ENCODE peak calls at places on chromosomes 6 and 20, in five cellular contexts. W is HCT116, E is HepG2, D is SK-N-SH, K is K562. T is an unnamed sample.

GRCh38 chr6:33147807-33148666 is 44.2 kb downstream of the COL11A2 start:
- DNase-seq in W (peak), D (peak), E (peak), K (peak), T (no peak)

GRCh38 chr6:170043881-170044790 is 246.7 kb downstream of the DLL1 start:
- DNase-seq in D (no peak), E (no peak), K (no peak), W (no peak), T (no peak)

GRCh38 chr6:110310861-110311446 is 47.2 kb downstream of the METTL24 start:
- DNase-seq in D (no peak), K (no peak), W (no peak), E (no peak), T (no peak)

GRCh38 chr6:23688650-23689049 is 437.4 kb upstream of the NRSN1 start:
- DNase-seq in D (no peak), W (no peak), E (no peak), K (no peak), T (no peak)

GRCh38 chr20:6053776-6054688 is at the start of gene LRRN4:
- DNase-seq in D (no peak), E (peak), K (no peak), W (peak), T (no peak)

GRCh38 chr6:4736371-4736873 is 39.8 kb upstream of the CDYL start:
- DNase-seq in D (no peak), E (no peak), W (no peak), K (no peak), T (no peak)

GRCh38 chr6:85594197-85594930 is 706 bp upstream of the SNX14 start:
- DNase-seq in K (no peak), E (no peak), W (no peak), D (no peak), T (no peak)

GRCh38 chr6:32087574-32088486 is 21.3 kb downstream of the TNXB start:
- DNase-seq in D (peak), E (peak), K (peak), W (peak), T (no peak)

GRCh38 chr6:110462884-110463481 is 13.4 kb downstream of the SLC22A16 start:
- DNase-seq in K (no peak), D (no peak), E (no peak), W (no peak), T (no peak)

GRCh38 chr6:73558624-73559398 is 38.0 kb upstream of the EEF1A1 start:
- DNase-seq in D (no peak), E (no peak), W (no peak), K (no peak), T (no peak)

GRCh38 chr6:42507195-42507594 is 55.5 kb upstream of the TRERF1 start:
- DNase-seq in D (no peak), W (no peak), E (no peak), K (no peak), T (peak)

GRCh38 chr20:46930940-46931339 is 36.3 kb downstream of the EYA2 start:
- DNase-seq in D (no peak), K (no peak), E (no peak), W (no peak), T (no peak)

GRCh38 chr20:32902456-32903420 is 44.0 kb downstream of the EFCAB8 start:
- DNase-seq in E (peak), K (peak), W (peak), D (peak), T (no peak)
- TF ChIP-seq ZBTB33 in E (no peak), K (no peak), W (no peak), D (no peak), T (no peak)

GRCh38 chr20:843908-844307 is 10.4 kb downstream of the FAM110A start:
- DNase-seq in D (peak), W (no peak), K (no peak), E (no peak), T (no peak)

GRCh38 chr20:844473-845225 is 11.1 kb downstream of the FAM110A start:
- DNase-seq in E (peak), W (peak), K (peak), D (peak), T (peak)

GRCh38 chr20:845967-846893 is 12.7 kb downstream of the FAM110A start:
- DNase-seq in W (no peak), D (no peak), K (no peak), E (no peak), T (no peak)

GRCh38 chr20:846894-847278 is 13.4 kb downstream of the FAM110A start:
- DNase-seq in E (no peak), W (no peak), D (no peak), K (no peak), T (no peak)

GRCh38 chr20:845226-845868 is 11.8 kb downstream of the FAM110A start:
- DNase-seq in K (no peak), D (no peak), W (no peak), E (no peak), T (no peak)
- TF ChIP-seq ZBTB33 in K (no peak), D (no peak), W (no peak), E (no peak), T (no peak)

DNA sequence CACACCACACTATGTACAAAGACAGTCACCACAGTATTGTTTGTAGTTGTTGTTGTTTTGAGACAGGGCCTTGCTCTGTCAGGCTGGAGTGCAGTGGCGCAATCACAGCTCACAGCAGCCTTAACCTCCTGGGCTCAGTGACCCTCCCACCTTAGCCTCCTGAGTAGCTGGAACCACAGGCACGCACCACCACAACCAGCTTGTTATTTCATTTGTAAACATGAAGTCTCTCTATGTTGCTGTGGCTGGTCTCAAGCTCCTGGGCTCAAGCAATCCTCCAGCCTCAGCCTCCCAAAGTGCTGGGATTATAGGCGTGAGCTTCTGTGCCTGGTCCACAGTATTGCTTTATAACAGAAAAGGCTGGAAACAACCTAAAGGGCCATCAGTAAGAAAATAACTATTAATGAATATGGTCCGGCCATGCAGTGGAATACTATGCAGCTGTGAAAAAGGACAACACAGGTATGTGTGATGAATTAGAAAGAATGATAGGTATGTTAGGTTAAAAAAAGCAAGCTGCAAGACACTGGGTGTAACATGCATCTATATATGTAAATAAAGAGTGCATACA is 30.0 kb upstream of the PTGIS start:
- DNase-seq in W (no peak), K (no peak), D (no peak), E (no peak), T (no peak)
- TF ChIP-seq ZBTB33 in W (no peak), K (no peak), D (no peak), E (no peak), T (no peak)

GRCh38 chr20:34190262-34190661 is 51.0 kb upstream of the ASIP start:
- DNase-seq in D (no peak), E (no peak), W (no peak), K (no peak), T (no peak)

GRCh38 chr20:34189572-34190163 is 51.6 kb upstream of the ASIP start:
- DNase-seq in W (no peak), K (peak), D (no peak), E (no peak), T (no peak)

GRCh38 chr20:34190679-34191090 is 50.5 kb upstream of the ASIP start:
- DNase-seq in W (peak), D (peak), K (peak), E (peak), T (no peak)

GRCh38 chr20:34181484-34181883 is 59.7 kb upstream of the ASIP start:
- DNase-seq in D (no peak), K (no peak), W (no peak), E (no peak), T (no peak)

GRCh38 chr20:34185766-34186620 is 55.2 kb upstream of the ASIP start:
- DNase-seq in W (no peak), E (no peak), D (peak), K (no peak), T (no peak)
- TF ChIP-seq ZBTB33 in W (no peak), E (no peak), D (no peak), K (no peak), T (no peak)